ENCODE peak calls at places on chromosomes 4 and X, in four cellular contexts. O, P, I and A are unnamed samples.

GRCh38 chr4:23728971-23729370 is 160.9 kb downstream of the PPARGC1A start:
- DNase-seq in P (no peak), O (no peak), I (no peak), A (no peak)

GRCh38 chrX:20969565-20969964 is 404.7 kb upstream of the CNKSR2 start:
- DNase-seq in O (no peak), P (no peak), I (no peak), A (no peak)

GRCh38 chr4:64713256-64713840 is 304.1 kb upstream of the TECRL start:
- DNase-seq in P (peak), I (no peak), O (no peak), A (peak)

GRCh38 chr4:168573870-168574269 is 77.0 kb downstream of the PALLD start:
- DNase-seq in O (no peak), I (no peak), P (no peak), A (no peak)

GRCh38 chrX:47156611-47157520 is 11.8 kb downstream of the RBM10 start:
- DNase-seq in I (no peak), P (no peak), O (no peak), A (no peak)

GRCh38 chr4:151324449-151325319 is 721 bp downstream of the SH3D19 start:
- DNase-seq in O (peak), P (peak), I (peak), A (peak)

GRCh38 chrX:11329016-11329415 is 35.8 kb downstream of the AMELX start:
- DNase-seq in P (no peak), I (no peak), O (no peak), A (peak)

GRCh38 chr4:111506706-111507105 is 638.5 kb upstream of the FAM241A start:
- DNase-seq in I (no peak), P (no peak), O (no peak), A (peak)

GRCh38 chrX:31670245-31670644 is 598.4 kb upstream of the FTHL17 start:
- DNase-seq in I (no peak), P (no peak), O (no peak), A (no peak)

GRCh38 chr4:20662851-20663250 is 37.4 kb upstream of the PACRGL start:
- DNase-seq in I (no peak), O (no peak), P (no peak), A (no peak)

GRCh38 chrX:73289039-73289438 is 74.4 kb upstream of the NAP1L2 start:
- DNase-seq in I (no peak), P (no peak), O (no peak), A (no peak)

GRCh38 chr4:4869380-4869723 is 9.9 kb downstream of the MSX1 start:
- DNase-seq in I (no peak), O (no peak), P (no peak), A (no peak)

GRCh38 chr4:56981795-56982201 is 3.1 kb downstream of the POLR2B start:
- DNase-seq in O (no peak), P (no peak), I (no peak), A (no peak)

GRCh38 chr4:122710434-122711308 is 21.8 kb upstream of the BBS12 start:
- DNase-seq in I (no peak), O (no peak), P (no peak), A (peak)

GRCh38 chr4:113783289-113783688 is 21.8 kb upstream of the CAMK2D start:
- DNase-seq in P (no peak), O (no peak), I (no peak), A (no peak)

GRCh38 chrX:126557151-126557550 is 4.5 kb upstream of the DCAF12L1 start:
- DNase-seq in O (no peak), I (no peak), P (no peak), A (no peak)

GRCh38 chr4:7332216-7333023 is 102.3 kb downstream of the PSAPL1 start:
- DNase-seq in O (no peak), I (no peak), P (no peak), A (peak)

GRCh38 chrX:11567528-11568220 is 98.0 kb downstream of the ARHGAP6 start:
- DNase-seq in I (no peak), O (no peak), P (no peak), A (no peak)

GRCh38 chr4:98030059-98030458 is 113.2 kb downstream of the STPG2 start:
- DNase-seq in O (no peak), I (no peak), P (no peak), A (no peak)

GRCh38 chr4:121819216-121819980 is 4.3 kb downstream of the CCNA2 start:
- DNase-seq in O (no peak), P (no peak), I (no peak), A (no peak)

GRCh38 chr4:2954358-2955185 is 8.6 kb downstream of the NOP14 start:
- DNase-seq in O (no peak), P (peak), I (no peak), A (no peak)
- TF ChIP-seq CTCF in O (no peak), P (peak), I (no peak), A (no peak)

GRCh38 chr4:72919464-72919863 is 150.1 kb downstream of the COX18 start:
- DNase-seq in I (no peak), P (no peak), O (no peak), A (no peak)

GRCh38 chr4:72919937-72920336 is 149.6 kb downstream of the COX18 start:
- DNase-seq in O (no peak), P (no peak), I (no peak), A (no peak)

DNA sequence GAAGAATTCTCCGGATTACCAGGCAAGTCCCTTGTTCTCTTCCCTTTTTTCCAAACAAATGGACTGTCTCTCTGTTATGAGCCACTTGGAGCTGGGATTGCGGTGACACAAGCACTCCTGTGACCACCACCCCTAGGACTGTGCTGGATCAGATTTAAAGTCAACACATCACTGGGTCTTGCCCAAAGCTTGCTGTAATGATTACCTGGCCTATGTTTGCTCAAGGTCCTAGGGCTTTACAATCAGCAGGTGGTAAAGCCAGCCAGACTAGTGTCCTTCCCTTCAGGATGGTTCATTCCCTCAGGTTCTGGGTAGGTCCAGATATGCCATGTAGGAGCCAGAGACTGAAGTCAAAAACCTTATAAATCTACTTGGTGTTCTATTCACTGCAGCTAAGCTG is 144.7 kb downstream of the COX18 start:
- DNase-seq in I (no peak), P (no peak), O (no peak), A (no peak)
- TF ChIP-seq CTCF in I (no peak), P (no peak), O (no peak), A (no peak)

GRCh38 chr4:87275311-87275710 is 47.4 kb downstream of the HSD17B13 start:
- DNase-seq in P (no peak), I (no peak), O (no peak), A (no peak)

GRCh38 chr4:87274803-87275202 is 47.9 kb downstream of the HSD17B13 start:
- DNase-seq in O (no peak), P (no peak), I (no peak), A (no peak)

GRCh38 chr4:87283151-87283550 is 39.5 kb downstream of the HSD17B13 start:
- DNase-seq in I (no peak), P (no peak), O (no peak), A (no peak)

GRCh38 chr4:87274327-87274726 is 48.4 kb downstream of the HSD17B13 start:
- DNase-seq in O (no peak), I (no peak), P (no peak), A (no peak)

GRCh38 chr4:87278335-87278794 is 44.3 kb downstream of the HSD17B13 start:
- DNase-seq in P (no peak), O (no peak), I (no peak), A (no peak)
- TF ChIP-seq CTCF in P (no peak), O (no peak), I (no peak), A (no peak)

GRCh38 chr4:2962614-2963184 is 507 bp downstream of the NOP14 start:
- DNase-seq in O (peak), I (no peak), P (no peak), A (peak)

GRCh38 chr4:2965262-2965661 is 1.9 kb downstream of the GRK4 start:
- DNase-seq in I (no peak), O (no peak), P (no peak), A (no peak)

GRCh38 chr4:2962099-2962455 is 1.1 kb downstream of the NOP14 start:
- DNase-seq in I (no peak), O (no peak), P (peak), A (peak)

GRCh38 chr4:2964077-2964471 is 703 bp downstream of the GRK4 start:
- DNase-seq in P (no peak), I (no peak), O (no peak), A (no peak)

GRCh38 chr4:2963185-2964076 is at the start of the genes GRK4 and NOP14:
- DNase-seq in O (peak), I (peak), P (peak), A (peak)
- TF ChIP-seq CTCF in O (peak), I (peak), P (no peak), A (peak)

GRCh38 chrX:55132416-55132815 is 43.6 kb downstream of the PAGE2 start:
- DNase-seq in I (no peak), O (no peak), P (no peak), A (no peak)

GRCh38 chrX:55135171-55135570 is 46.4 kb downstream of the PAGE2 start:
- DNase-seq in P (no peak), O (no peak), I (no peak), A (peak)
- TF ChIP-seq CTCF in P (no peak), O (peak), I (peak), A (peak)

GRCh38 chr4:99457270-99457669 is 22.1 kb upstream of the ADH7 start:
- DNase-seq in I (no peak), P (no peak), O (no peak), A (no peak)
- TF ChIP-seq CTCF in I (no peak), P (no peak), O (no peak), A (no peak)

GRCh38 chrX:104168127-104168526 is 1.9 kb downstream of the FAM199X start:
- DNase-seq in I (no peak), O (no peak), P (no peak), A (no peak)

GRCh38 chrX:104166735-104167436 is 633 bp downstream of the FAM199X start:
- DNase-seq in I (no peak), O (no peak), P (no peak), A (peak)

DNA sequence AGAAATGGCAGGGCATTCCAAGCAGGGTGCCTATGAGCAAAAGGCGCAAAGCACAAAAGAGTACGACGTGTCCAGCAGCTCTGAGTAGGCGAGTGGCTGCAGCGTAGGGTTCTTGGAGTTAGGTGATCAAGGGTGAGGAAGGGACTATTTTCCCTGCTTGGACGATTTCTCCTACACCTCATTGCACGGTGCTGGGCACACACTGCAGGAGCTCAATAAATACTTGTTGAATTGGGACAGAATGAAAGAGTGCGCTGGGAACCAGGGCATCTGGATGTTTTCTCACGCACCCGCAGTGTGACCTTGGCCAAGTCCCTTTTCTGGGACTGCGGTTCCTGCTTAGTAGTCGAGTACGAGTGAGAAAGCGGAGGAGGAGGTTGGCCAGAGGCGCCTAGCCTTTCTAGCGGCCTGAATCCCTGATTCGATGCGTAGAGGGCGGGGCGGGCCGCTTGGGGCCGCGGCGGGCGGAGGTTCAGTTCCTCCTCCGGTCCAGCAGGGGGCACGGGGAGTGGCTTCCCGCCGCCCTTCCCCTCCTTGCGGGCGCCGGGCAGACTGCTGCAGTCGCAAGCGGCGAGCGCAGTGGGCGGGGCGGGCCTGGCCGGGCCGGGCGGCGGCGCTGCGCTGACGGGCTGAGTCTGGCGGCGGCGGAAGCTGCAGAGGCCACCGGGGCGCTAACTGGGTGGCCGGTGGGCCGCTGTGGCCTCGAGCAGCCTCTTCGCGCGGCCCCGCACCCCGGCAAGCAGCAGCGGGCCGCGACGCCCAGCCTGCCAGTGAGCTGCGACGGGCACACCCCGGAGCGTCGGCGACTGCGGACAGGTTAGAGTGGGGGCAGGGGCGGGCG is at the start of gene FAM199X:
- DNase-seq in O (peak), I (peak), P (peak), A (peak)
- TF ChIP-seq CTCF in O (peak), I (peak), P (peak), A (peak)

DNA sequence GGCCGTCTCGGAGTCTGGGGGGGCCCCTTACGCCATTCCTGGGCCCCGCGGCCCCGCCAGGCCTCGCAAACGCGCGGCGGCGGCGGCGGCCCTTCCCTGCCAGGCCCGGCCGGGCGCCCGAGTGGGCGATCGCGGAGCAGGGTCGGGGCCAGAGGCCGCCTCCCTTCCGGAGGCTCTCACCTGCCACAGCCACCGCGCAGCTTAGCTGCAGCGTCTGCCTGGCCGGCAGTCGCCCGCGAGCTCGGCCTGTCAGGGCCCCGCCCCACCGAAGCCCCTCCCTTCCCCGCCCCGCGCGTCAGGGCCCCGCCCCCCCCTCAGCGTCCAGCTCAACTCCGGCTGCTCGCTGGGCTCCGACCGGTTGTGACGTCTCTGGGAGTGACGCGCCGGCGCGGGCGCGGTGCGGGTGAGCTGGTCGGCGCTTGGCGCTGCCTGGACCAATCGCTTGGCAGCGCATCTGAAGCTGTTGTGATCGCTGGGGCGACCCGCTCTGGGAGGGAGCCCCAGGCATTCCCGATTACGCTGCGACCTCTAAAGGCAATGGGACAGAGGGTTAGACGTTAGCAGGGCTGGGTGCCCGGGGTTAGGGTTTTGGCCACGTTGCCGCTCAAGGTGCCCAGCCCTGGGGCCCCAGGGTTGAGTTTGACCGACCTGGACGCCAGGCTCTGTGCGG is at the start of gene SLC10A3:
- DNase-seq in P (peak), I (peak), O (peak), A (peak)
- TF ChIP-seq CTCF in P (no peak), I (no peak), O (no peak), A (no peak)